ENCODE peak calls at places on chromosomes 16 and 17, in nine cellular contexts. Z is GM12865; P is HEK293T; Q is neural crest cell; K is hippocampal formation; O is activated effector memory CD4-positive, alpha-beta T cell treated with Interleukin-2 at 50 U/mL for 16 hours; Y is NCI-H774; D is AG09319; R is AML-193. T is an unnamed sample.

GRCh38 chr17:81253358-81254131 is 14.4 kb downstream of the NDUFAF8 start:
- DNase-seq in Z (peak), P (peak), Q (peak), K (peak), O (peak), Y (peak), D (no peak), R (peak), T (peak)

GRCh38 chr17:20173091-20173490 is 163.9 kb downstream of the SPECC1 start:
- DNase-seq in Z (no peak), P (no peak), Q (no peak), K (no peak), O (no peak), Y (no peak), D (no peak), R (no peak), T (peak)

GRCh38 chr17:59219992-59220327 is 351 bp upstream of the GDPD1 start:
- DNase-seq in Z (no peak), P (no peak), Q (no peak), K (no peak), O (no peak), Y (no peak), D (no peak), R (no peak), T (no peak)

GRCh38 chr17:17355426-17355825 is 52.3 kb downstream of the NT5M start:
- DNase-seq in Z (no peak), P (no peak), Q (no peak), K (no peak), O (no peak), Y (no peak), D (no peak), R (no peak), T (no peak)

GRCh38 chr16:3295209-3295608 is 10.0 kb downstream of the TIGD7 start:
- DNase-seq in Z (no peak), P (no peak), Q (no peak), K (no peak), O (no peak), Y (no peak), D (no peak), R (no peak), T (no peak)

GRCh38 chr16:58337090-58337444 is 42.2 kb upstream of the PRSS54 start:
- DNase-seq in Z (no peak), P (no peak), Q (no peak), K (no peak), O (no peak), Y (no peak), D (no peak), R (no peak), T (no peak)

GRCh38 chr17:1490643-1491405 is 1.7 kb downstream of the MYO1C start:
- DNase-seq in Z (peak), P (peak), Q (peak), K (peak), O (peak), Y (peak), D (no peak), R (no peak), T (no peak)

GRCh38 chr17:15257316-15257925 is 7.7 kb downstream of the PMP22 start:
- DNase-seq in Z (peak), P (peak), Q (peak), K (peak), O (peak), Y (no peak), D (peak), R (peak), T (peak)

T was measured in RCC 7860.